ENCODE peak calls at places on chromosomes 4 and X, in five cellular contexts. One of them, this sample, is unnamed.
A peak's percentile ranks its signal among the peaks of the same experiment; 100 is the strongest.

GRCh38 chrX:39725928-39726619 is 371.7 kb downstream of the BCOR start:
- DNase-seq in heart left ventricle: no peak
- DNase-seq in neuronal stem cell: no peak
- DNase-seq in mucosa of gallbladder: no peak
- DNase-seq in non-pigmented ciliary epithelial cell: peak; percentile 61
- DNase-seq in this sample: no peak

GRCh38 chr4:76430519-76431388 is 4.3 kb upstream of the SHROOM3 start:
- DNase-seq in heart left ventricle: no peak
- DNase-seq in neuronal stem cell: peak; percentile 54
- DNase-seq in mucosa of gallbladder: no peak
- DNase-seq in non-pigmented ciliary epithelial cell: no peak
- DNase-seq in this sample: peak; percentile 27

GRCh38 chrX:1734806-1735205 is 119.9 kb downstream of the ASMT start:
- DNase-seq in heart left ventricle: no peak
- DNase-seq in neuronal stem cell: no peak
- DNase-seq in mucosa of gallbladder: no peak
- DNase-seq in non-pigmented ciliary epithelial cell: no peak
- DNase-seq in this sample: no peak

GRCh38 chr4:6250235-6250983 is 19.2 kb upstream of the WFS1 start:
- DNase-seq in heart left ventricle: peak; percentile 13
- DNase-seq in neuronal stem cell: peak; percentile 84
- DNase-seq in mucosa of gallbladder: peak; percentile 27
- DNase-seq in non-pigmented ciliary epithelial cell: no peak
- DNase-seq in this sample: no peak

GRCh38 chr4:125719987-125720386 is 405.2 kb downstream of the FAT4 start:
- DNase-seq in heart left ventricle: no peak
- DNase-seq in neuronal stem cell: no peak
- DNase-seq in mucosa of gallbladder: no peak
- DNase-seq in non-pigmented ciliary epithelial cell: no peak
- DNase-seq in this sample: no peak

GRCh38 chr4:101600287-101600686 is 190.2 kb upstream of the BANK1 start:
- DNase-seq in heart left ventricle: no peak
- DNase-seq in neuronal stem cell: no peak
- DNase-seq in mucosa of gallbladder: no peak
- DNase-seq in non-pigmented ciliary epithelial cell: no peak
- DNase-seq in this sample: no peak

GRCh38 chrX:45903781-45904201 is 641.4 kb downstream of the ZNF674 start:
- DNase-seq in heart left ventricle: no peak
- DNase-seq in neuronal stem cell: peak; percentile 3
- DNase-seq in mucosa of gallbladder: no peak
- DNase-seq in non-pigmented ciliary epithelial cell: no peak
- DNase-seq in this sample: no peak

GRCh38 chr4:5993876-5994811 is 24.1 kb downstream of the C4orf50 start:
- DNase-seq in heart left ventricle: no peak
- DNase-seq in neuronal stem cell: no peak
- DNase-seq in mucosa of gallbladder: no peak
- DNase-seq in non-pigmented ciliary epithelial cell: no peak
- DNase-seq in this sample: no peak

GRCh38 chr4:128660361-128660964 is 149.0 kb upstream of the JADE1 start:
- DNase-seq in heart left ventricle: no peak
- DNase-seq in neuronal stem cell: no peak
- DNase-seq in mucosa of gallbladder: peak; percentile 34
- DNase-seq in non-pigmented ciliary epithelial cell: no peak
- DNase-seq in this sample: no peak

GRCh38 chr4:124936427-124936826 is 223.9 kb upstream of the ANKRD50 start:
- DNase-seq in heart left ventricle: no peak
- DNase-seq in neuronal stem cell: no peak
- DNase-seq in mucosa of gallbladder: peak; percentile 64
- DNase-seq in non-pigmented ciliary epithelial cell: no peak
- DNase-seq in this sample: no peak

GRCh38 chrX:40096395-40097091 is 1.2 kb downstream of the BCOR start:
- DNase-seq in heart left ventricle: peak; percentile 75
- DNase-seq in neuronal stem cell: no peak
- DNase-seq in mucosa of gallbladder: peak; percentile 37
- DNase-seq in non-pigmented ciliary epithelial cell: no peak
- DNase-seq in this sample: peak; percentile 56

GRCh38 chr4:177008836-177009501 is 216.2 kb upstream of the VEGFC start:
- DNase-seq in heart left ventricle: no peak
- DNase-seq in neuronal stem cell: no peak
- DNase-seq in mucosa of gallbladder: no peak
- DNase-seq in non-pigmented ciliary epithelial cell: no peak
- DNase-seq in this sample: no peak

GRCh38 chr4:128427832-128428366 is 140.3 kb upstream of the PGRMC2 start:
- DNase-seq in heart left ventricle: no peak
- DNase-seq in neuronal stem cell: no peak
- DNase-seq in mucosa of gallbladder: peak; percentile 59
- DNase-seq in non-pigmented ciliary epithelial cell: peak; percentile 27
- DNase-seq in this sample: peak; percentile 57

GRCh38 chrX:623599-624323 is 6.8 kb upstream of the SHOX start:
- DNase-seq in heart left ventricle: no peak
- DNase-seq in neuronal stem cell: no peak
- DNase-seq in mucosa of gallbladder: peak; percentile 6
- DNase-seq in non-pigmented ciliary epithelial cell: no peak
- DNase-seq in this sample: no peak

This sample was measured in colonic mucosa.